ENCODE peak calls at places on chromosome 18, in four cellular contexts. D is kidney, P is A549, U is testis. I is an unnamed sample.
A peak's percentile ranks its signal among the peaks of the same experiment; 100 is the strongest.

GRCh38 chr18:63444567-63444966 is 22.3 kb upstream of the VPS4B start:
- DNase-seq in D (no peak), P (peak; percentile 33), U (no peak), I (no peak)

GRCh38 chr18:31487251-31488015 is 10.5 kb upstream of the DSG2 start:
- DNase-seq in D (no peak), P (peak; percentile 72), U (no peak), I (no peak)

GRCh38 chr18:37502601-37503000 is 63.0 kb downstream of the CELF4 start:
- DNase-seq in D (no peak), P (no peak), U (no peak), I (no peak)

GRCh38 chr18:3126457-3127097 is 93.2 kb downstream of the MYOM1 start:
- DNase-seq in D (no peak), P (no peak), U (no peak), I (no peak)

GRCh38 chr18:79771446-79772107 is 26.2 kb upstream of the KCNG2 start:
- DNase-seq in D (no peak), P (no peak), U (no peak), I (peak; percentile 63)

GRCh38 chr18:57730146-57730545 is 73.0 kb downstream of the ATP8B1 start:
- DNase-seq in D (no peak), P (no peak), U (no peak), I (no peak)

GRCh38 chr18:34397286-34397896 is 172.7 kb upstream of the NOL4 start:
- DNase-seq in D (no peak), P (no peak), U (no peak), I (no peak)

GRCh38 chr18:39463986-39464385 is 1898.4 kb upstream of the CELF4 start:
- DNase-seq in D (no peak), P (no peak), U (no peak), I (no peak)

GRCh38 chr18:41642756-41643155 is 312.3 kb upstream of the PIK3C3 start:
- DNase-seq in D (no peak), P (no peak), U (no peak), I (no peak)

GRCh38 chr18:5611221-5611620 is 67.4 kb upstream of the EPB41L3 start:
- DNase-seq in D (no peak), P (no peak), U (no peak), I (no peak)

GRCh38 chr18:54130631-54131030 is 93.8 kb downstream of the MBD2 start:
- DNase-seq in D (no peak), P (no peak), U (no peak), I (no peak)

GRCh38 chr18:58400337-58400885 is 228.5 kb downstream of the ALPK2 start:
- DNase-seq in D (no peak), P (no peak), U (no peak), I (no peak)

GRCh38 chr18:34848695-34849094 is 138.6 kb downstream of the DTNA start:
- DNase-seq in D (no peak), P (no peak), U (no peak), I (no peak)

GRCh38 chr18:73240899-73241298 is 373.1 kb upstream of the NETO1 start:
- DNase-seq in D (no peak), P (no peak), U (no peak), I (no peak)

GRCh38 chr18:79566841-79567370 is 112.7 kb upstream of the CTDP1 start:
- DNase-seq in D (peak; percentile 26), P (no peak), U (no peak), I (peak; percentile 48)

GRCh38 chr18:55781481-55781957 is 193.5 kb upstream of the TCF4 start:
- DNase-seq in D (no peak), P (peak; percentile 52), U (peak; percentile 77), I (no peak)

GRCh38 chr18:31819106-31819924 is 58.6 kb upstream of the SLC25A52 start:
- DNase-seq in D (no peak), P (peak; percentile 44), U (no peak), I (no peak)

GRCh38 chr18:3867768-3868445 is 417.9 kb downstream of the TGIF1 start:
- DNase-seq in D (no peak), P (no peak), U (no peak), I (no peak)

GRCh38 chr18:62778976-62779869 is 63.9 kb downstream of the PHLPP1 start:
- DNase-seq in D (no peak), P (no peak), U (no peak), I (no peak)

GRCh38 chr18:37586641-37587225 is 21.1 kb upstream of the CELF4 start:
- DNase-seq in D (no peak), P (no peak), U (no peak), I (no peak)

GRCh38 chr18:24878289-24878688 is 417.9 kb downstream of the HRH4 start:
- DNase-seq in D (no peak), P (peak; percentile 17), U (peak; percentile 34), I (no peak)

GRCh38 chr18:44837491-44838185 is 156.9 kb downstream of the SETBP1 start:
- DNase-seq in D (no peak), P (no peak), U (no peak), I (no peak)

GRCh38 chr18:80149667-80150066 is 40.6 kb downstream of the ADNP2 start:
- DNase-seq in D (no peak), P (no peak), U (no peak), I (no peak)

GRCh38 chr18:46335551-46336059 is 231.4 kb downstream of the HAUS1 start:
- DNase-seq in D (no peak), P (no peak), U (peak; percentile 27), I (peak; percentile 58)

GRCh38 chr18:31667185-31667584 is 17.2 kb downstream of the B4GALT6 start:
- DNase-seq in D (no peak), P (no peak), U (no peak), I (no peak)

GRCh38 chr18:8448091-8448490 is 161.1 kb upstream of the RAB12 start:
- DNase-seq in D (no peak), P (no peak), U (no peak), I (no peak)

GRCh38 chr18:22228930-22229329 is 59.5 kb downstream of the GATA6 start:
- DNase-seq in D (no peak), P (no peak), U (no peak), I (no peak)

GRCh38 chr18:62387257-62387656 is 62.1 kb downstream of the TNFRSF11A start:
- DNase-seq in D (no peak), P (no peak), U (no peak), I (no peak)

GRCh38 chr18:42586603-42587002 is 528.9 kb downstream of the RIT2 start:
- DNase-seq in D (no peak), P (no peak), U (no peak), I (no peak)

GRCh38 chr18:8212893-8213805 is 396.1 kb upstream of the RAB12 start:
- DNase-seq in D (no peak), P (peak; percentile 23), U (no peak), I (no peak)

GRCh38 chr18:45662468-45662867 is 47.2 kb downstream of the SLC14A2 start:
- DNase-seq in D (no peak), P (no peak), U (no peak), I (no peak)

GRCh38 chr18:74370163-74370562 is 54.5 kb downstream of the C18orf63 start:
- DNase-seq in D (no peak), P (no peak), U (no peak), I (no peak)

GRCh38 chr18:31695989-31696388 is 11.6 kb upstream of the B4GALT6 start:
- DNase-seq in D (no peak), P (no peak), U (no peak), I (no peak)

GRCh38 chr18:62418258-62418657 is 93.1 kb downstream of the TNFRSF11A start:
- DNase-seq in D (no peak), P (no peak), U (no peak), I (no peak)

GRCh38 chr18:64202229-64202835 is 53.4 kb upstream of the LINC00305 start:
- DNase-seq in D (no peak), P (no peak), U (no peak), I (no peak)

GRCh38 chr18:76450452-76450851 is 44.6 kb downstream of the ZNF516 start:
- DNase-seq in D (no peak), P (no peak), U (peak; percentile 34), I (peak; percentile 51)

GRCh38 chr18:45755936-45756335 is 32.0 kb downstream of the SLC14A1 start:
- DNase-seq in D (no peak), P (no peak), U (peak; percentile 16), I (no peak)

GRCh38 chr18:73645175-73645715 is 502.4 kb downstream of the FBXO15 start:
- DNase-seq in D (no peak), P (no peak), U (no peak), I (no peak)

GRCh38 chr18:57698571-57699276 is 77.1 kb upstream of the NARS1 start:
- DNase-seq in D (no peak), P (no peak), U (no peak), I (no peak)

GRCh38 chr18:59671533-59671932 is 25.7 kb downstream of the CCBE1 start:
- DNase-seq in D (no peak), P (no peak), U (no peak), I (no peak)
- H3K4me1 ChIP-seq in D (no peaks in the 10 kb centered on the region), P (no peaks in the 10 kb centered on the region), U (no peaks in the 10 kb centered on the region), I (peaks cover 93% of the 10 kb centered on the region)

GRCh38 chr18:50369672-50370071 is 5.2 kb upstream of the SKA1 start:
- DNase-seq in D (no peak), P (no peak), U (no peak), I (no peak)
- H3K4me1 ChIP-seq in D (no peaks in the 10 kb centered on the region), P (no peaks in the 10 kb centered on the region), U (peaks cover 4% of the 10 kb centered on the region), I (no peaks in the 10 kb centered on the region)

GRCh38 chr18:48806551-48807261 is 144.1 kb downstream of the SMAD7 start:
- DNase-seq in D (no peak), P (no peak), U (peak; percentile 13), I (peak; percentile 46)

GRCh38 chr18:48803951-48804855 is 146.6 kb downstream of the SMAD7 start:
- DNase-seq in D (peak; percentile 59), P (no peak), U (peak; percentile 8), I (peak; percentile 26)

GRCh38 chr18:48803518-48803917 is 147.2 kb downstream of the SMAD7 start:
- DNase-seq in D (no peak), P (no peak), U (peak; percentile 39), I (peak; percentile 13)

GRCh38 chr18:48805826-48806535 is 144.8 kb downstream of the SMAD7 start:
- DNase-seq in D (no peak), P (no peak), U (peak; percentile 11), I (peak; percentile 17)

GRCh38 chr18:48804856-48805610 is 145.7 kb downstream of the SMAD7 start:
- DNase-seq in D (peak; percentile 56), P (no peak), U (peak; percentile 10), I (peak; percentile 42)
- H3K4me1 ChIP-seq in D (peaks cover 37% of the 10 kb centered on the region), P (no peaks in the 10 kb centered on the region), U (peaks cover 14% of the 10 kb centered on the region), I (no peaks in the 10 kb centered on the region)

DNA sequence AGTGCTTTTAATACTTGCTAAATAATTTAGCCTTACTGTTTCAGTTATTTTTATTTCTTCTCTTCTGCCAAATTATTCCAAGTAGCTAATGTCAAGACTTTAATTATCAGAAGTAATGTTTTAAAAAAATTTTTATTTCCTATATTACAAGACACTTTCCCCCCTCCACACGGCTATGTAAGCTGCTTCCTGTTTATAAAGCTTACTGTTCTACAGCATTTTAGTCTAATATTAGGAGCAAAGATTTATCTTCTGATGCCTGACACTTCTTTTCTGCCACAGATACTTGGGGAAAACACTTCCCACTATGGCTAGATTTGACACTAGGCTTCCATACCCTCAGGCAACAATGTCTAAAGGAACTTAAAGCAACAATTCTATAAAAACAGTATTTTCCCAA is 62.3 kb downstream of the ROCK1 start:
- DNase-seq in D (no peak), P (no peak), U (no peak), I (no peak)
- H3K4me1 ChIP-seq in D (no peaks in the 10 kb centered on the region), P (peaks cover 46% of the 10 kb centered on the region), U (peaks cover 4% of the 10 kb centered on the region), I (peaks cover 34% of the 10 kb centered on the region)

I was measured in sigmoid colon.